ENCODE peak calls at places on chromosome 5, in nine cellular contexts. Y is IMR-90, R is tibial artery, L is left ventricle myocardium inferior, J is WERI-Rb-1, P is heart right ventricle, H is A549, A is GM12865, O is psoas muscle. T is an unnamed sample.

GRCh38 chr5:63928451-63928850 is 33.8 kb downstream of the HTR1A start:
- DNase-seq in A (no peak), H (no peak), P (no peak), O (no peak), Y (no peak), J (peak), L (no peak), R (no peak), T (no peak)

GRCh38 chr5:116837876-116838568 is 263.4 kb upstream of the SEMA6A start:
- DNase-seq in J (no peak), O (no peak), P (no peak), Y (no peak), L (no peak), A (no peak), H (no peak), R (no peak), T (no peak)

GRCh38 chr5:150153957-150154617 is 1.6 kb downstream of the PDGFRB start:
- DNase-seq in L (no peak), P (no peak), O (no peak), H (peak), J (no peak), A (peak), R (no peak), Y (peak), T (peak)

GRCh38 chr5:41869150-41869738 is 981 bp downstream of the OXCT1 start:
- DNase-seq in A (peak), L (peak), H (no peak), R (peak), O (peak), P (peak), J (peak), Y (peak), T (no peak)

GRCh38 chr5:42268630-42269029 is 154.6 kb upstream of the GHR start:
- DNase-seq in R (no peak), A (no peak), Y (peak), J (no peak), P (no peak), H (no peak), O (no peak), L (no peak), T (peak)

GRCh38 chr5:149685494-149685893 is 44.6 kb upstream of the PPARGC1B start:
- DNase-seq in L (no peak), J (no peak), A (no peak), P (no peak), O (no peak), Y (no peak), R (no peak), H (no peak), T (no peak)

GRCh38 chr5:92505145-92505544 is 1075.9 kb downstream of the NR2F1-AS1 start:
- DNase-seq in Y (peak), J (no peak), L (no peak), R (no peak), P (no peak), H (no peak), A (no peak), O (no peak), T (no peak)

GRCh38 chr5:132065951-132066701 is 5.7 kb downstream of the IL3 start:
- DNase-seq in L (peak), A (no peak), P (no peak), J (no peak), O (no peak), H (no peak), R (no peak), Y (no peak), T (no peak)

GRCh38 chr5:168724227-168724626 is 145.1 kb upstream of the PANK3 start:
- DNase-seq in J (no peak), Y (no peak), P (no peak), O (no peak), H (no peak), R (no peak), A (no peak), L (no peak), T (no peak)

GRCh38 chr5:102152906-102153787 is 142.9 kb downstream of the SLCO4C1 start:
- DNase-seq in J (peak), O (no peak), L (no peak), R (no peak), A (peak), Y (no peak), P (no peak), H (peak), T (peak)

GRCh38 chr5:180468732-180469585 is 25.2 kb upstream of the CNOT6 start:
- DNase-seq in O (no peak), A (no peak), R (peak), Y (no peak), J (no peak), P (no peak), H (no peak), L (no peak), T (no peak)

GRCh38 chr5:156121234-156121633 is 205.7 kb upstream of the SGCD start:
- DNase-seq in Y (peak), L (no peak), J (no peak), A (no peak), H (no peak), O (no peak), P (no peak), R (no peak), T (peak)

GRCh38 chr5:57735754-57736153 is 253.1 kb upstream of the ACTBL2 start:
- DNase-seq in A (no peak), L (no peak), Y (peak), J (no peak), H (peak), O (no peak), P (no peak), R (no peak), T (peak)

GRCh38 chr5:168612996-168613395 is 33.8 kb upstream of the PANK3 start:
- DNase-seq in J (no peak), P (no peak), H (no peak), L (no peak), O (no peak), R (no peak), Y (no peak), A (no peak), T (no peak)

GRCh38 chr5:144024601-144025000 is 145.9 kb downstream of the YIPF5 start:
- DNase-seq in P (no peak), A (no peak), J (no peak), Y (peak), L (no peak), R (no peak), O (no peak), H (no peak), T (no peak)

GRCh38 chr5:157575096-157575872 is at the start of gene ADAM19:
- DNase-seq in H (peak), Y (peak), L (peak), P (peak), R (peak), A (peak), O (peak), J (peak), T (no peak)

GRCh38 chr5:150320048-150320555 is 17.4 kb upstream of the ARSI start:
- DNase-seq in L (peak), A (no peak), Y (peak), P (peak), O (peak), H (peak), J (no peak), R (peak), T (peak)

GRCh38 chr5:81422671-81423070 is 28.7 kb upstream of the ACOT12 start:
- DNase-seq in R (no peak), Y (peak), A (no peak), H (peak), L (no peak), P (no peak), J (no peak), O (no peak), T (peak)

GRCh38 chr5:176785184-176786145 is 24.9 kb upstream of the UNC5A start:
- DNase-seq in A (no peak), P (no peak), H (no peak), O (no peak), Y (no peak), R (no peak), J (no peak), L (no peak), T (no peak)

GRCh38 chr5:7764452-7764851 is 86.5 kb downstream of the CFAP90 start:
- DNase-seq in P (no peak), A (no peak), J (no peak), Y (no peak), O (no peak), H (no peak), L (no peak), R (no peak), T (no peak)

GRCh38 chr5:149240354-149240998 is 31.2 kb upstream of the AFAP1L1 start:
- DNase-seq in Y (no peak), A (peak), P (no peak), H (no peak), R (no peak), J (no peak), L (no peak), O (no peak), T (no peak)

GRCh38 chr5:133230823-133231578 is 179.2 kb downstream of the HSPA4 start:
- DNase-seq in J (no peak), R (no peak), P (no peak), A (no peak), O (no peak), H (no peak), Y (no peak), L (no peak), T (no peak)

GRCh38 chr5:71873202-71873601 is 154.1 kb downstream of the CARTPT start:
- DNase-seq in Y (no peak), P (no peak), J (peak), O (no peak), H (no peak), L (no peak), A (no peak), R (no peak), T (no peak)

GRCh38 chr5:138354926-138355378 is 2.5 kb downstream of the KDM3B start:
- DNase-seq in A (peak), H (peak), Y (peak), P (peak), O (no peak), R (no peak), J (no peak), L (no peak), T (peak)

GRCh38 chr5:29697786-29698414 is 1495.6 kb upstream of the CDH6 start:
- DNase-seq in L (no peak), R (no peak), Y (no peak), J (peak), H (peak), A (no peak), O (no peak), P (no peak), T (no peak)

GRCh38 chr5:100900796-100901731 is 2.0 kb downstream of the ST8SIA4 start:
- DNase-seq in P (peak), H (peak), J (peak), A (peak), Y (peak), L (peak), R (peak), O (peak), T (peak)

GRCh38 chr5:6013496-6013895 is 364.9 kb downstream of the MED10 start:
- DNase-seq in P (no peak), H (no peak), J (no peak), A (no peak), Y (no peak), R (no peak), O (no peak), L (no peak), T (no peak)

GRCh38 chr5:170000155-170000554 is 19.9 kb upstream of the INSYN2B start:
- DNase-seq in Y (no peak), J (no peak), P (no peak), A (no peak), L (no peak), O (no peak), H (no peak), R (no peak), T (no peak)

GRCh38 chr5:124410539-124410938 is 335.9 kb downstream of the ZNF608 start:
- DNase-seq in O (no peak), R (no peak), H (no peak), L (no peak), J (no peak), A (peak), Y (no peak), P (no peak), T (no peak)

GRCh38 chr5:98464737-98465330 is 308.6 kb upstream of the RGMB start:
- DNase-seq in Y (no peak), H (no peak), A (peak), L (no peak), P (no peak), J (no peak), R (no peak), O (no peak), T (no peak)

GRCh38 chr5:150211156-150212030 is 21.5 kb downstream of the SLC6A7 start:
- DNase-seq in P (no peak), Y (no peak), L (no peak), R (no peak), A (no peak), J (no peak), H (no peak), O (no peak), T (no peak)

GRCh38 chr5:102719886-102720285 is 35.2 kb upstream of the PAM start:
- DNase-seq in H (no peak), P (no peak), Y (no peak), O (no peak), L (no peak), R (no peak), J (no peak), A (no peak), T (no peak)

GRCh38 chr5:147532157-147532556 is 22.3 kb upstream of the DPYSL3 start:
- DNase-seq in P (no peak), Y (no peak), J (no peak), H (no peak), O (no peak), R (no peak), L (no peak), A (no peak), T (no peak)

GRCh38 chr5:74636552-74636951 is 4.0 kb downstream of the ENC1 start:
- DNase-seq in J (no peak), P (no peak), L (no peak), Y (no peak), H (no peak), R (no peak), A (no peak), O (no peak), T (no peak)

GRCh38 chr5:53017794-53018391 is 28.7 kb downstream of the ITGA2 start:
- DNase-seq in O (no peak), H (no peak), P (no peak), A (no peak), L (no peak), Y (no peak), R (no peak), J (no peak), T (no peak)
- H3K4me3 ChIP-seq in O (no peak), H (no peak), P (no peak), A (no peak), L (no peak), Y (no peak), R (no peak), J (no peak), T (no peak)

GRCh38 chr5:73256462-73257260 is 83.7 kb downstream of the TMEM174 start:
- DNase-seq in Y (peak), R (no peak), L (no peak), J (no peak), H (no peak), P (no peak), A (no peak), O (no peak), T (no peak)
- TF ChIP-seq CTCF in Y (no peak), R (no peak), L (no peak), J (no peak), H (no peak), P (no peak), A (no peak), O (no peak), T (no peak)

GRCh38 chr5:65803699-65804426 is 81.9 kb downstream of the NLN start:
- DNase-seq in L (no peak), H (no peak), P (no peak), Y (peak), R (no peak), O (no peak), A (no peak), J (no peak), T (no peak)

GRCh38 chr5:65801332-65801731 is 79.3 kb downstream of the NLN start:
- DNase-seq in O (no peak), H (no peak), Y (peak), L (no peak), R (no peak), J (no peak), P (no peak), A (no peak), T (peak)

GRCh38 chr5:65800775-65801174 is 78.8 kb downstream of the NLN start:
- DNase-seq in R (no peak), J (no peak), H (no peak), O (no peak), L (no peak), A (no peak), Y (peak), P (no peak), T (no peak)

GRCh38 chr5:65802820-65803219 is 80.8 kb downstream of the NLN start:
- DNase-seq in O (no peak), Y (no peak), A (no peak), P (no peak), H (no peak), R (no peak), J (no peak), L (no peak), T (no peak)

GRCh38 chr5:65802080-65802479 is 80.1 kb downstream of the NLN start:
- DNase-seq in R (no peak), A (no peak), Y (no peak), H (no peak), P (no peak), L (no peak), O (no peak), J (no peak), T (no peak)
- H3K4me3 ChIP-seq in R (no peak), A (no peak), Y (no peak), H (no peak), P (no peak), L (no peak), O (no peak), J (no peak), T (no peak)

DNA sequence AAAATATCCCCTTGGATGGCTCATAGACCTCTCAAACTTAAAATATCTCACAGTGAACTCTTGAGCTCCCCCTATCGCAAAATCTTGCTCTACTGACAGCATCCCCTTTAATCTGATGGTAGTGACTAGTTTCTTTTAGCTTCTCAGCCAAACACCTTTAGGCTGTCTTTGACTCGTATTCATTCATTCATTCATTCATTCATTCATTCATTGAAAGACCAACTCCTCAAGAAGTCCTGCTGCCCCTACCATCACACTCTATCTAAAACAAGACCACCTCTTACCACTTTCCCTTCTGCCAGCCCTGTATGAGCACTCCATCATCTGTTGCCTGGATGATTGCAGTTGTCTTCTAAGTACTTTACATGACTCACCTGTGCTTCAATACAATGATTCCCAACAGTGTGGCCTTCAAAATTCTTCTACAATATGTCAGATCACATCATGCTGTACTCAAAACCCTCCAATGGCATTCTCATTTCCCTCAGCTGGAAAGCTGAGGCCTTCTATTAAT is 46.8 kb downstream of the ITGA2 start:
- DNase-seq in O (no peak), A (peak), L (no peak), Y (peak), H (peak), R (no peak), P (no peak), J (peak), T (no peak)
- TF ChIP-seq CTCF in O (no peak), A (peak), L (no peak), Y (peak), H (peak), R (no peak), P (no peak), J (peak), T (peak)

GRCh38 chr5:51387854-51388320 is 4.6 kb downstream of the ISL1 start:
- DNase-seq in A (no peak), L (no peak), P (no peak), J (no peak), R (no peak), Y (no peak), O (no peak), H (no peak), T (no peak)
- H3K4me3 ChIP-seq in A (no peak), L (no peak), P (no peak), J (no peak), R (peak), Y (no peak), O (no peak), H (no peak), T (no peak)